ENCODE peak calls at places on chromosome 11, in five cellular contexts. T, K, Y, X and L are unnamed samples.

GRCh38 chr11:35340101-35340500 is 79.3 kb downstream of the SLC1A2 start:
- DNase-seq in T (no peak), K (no peak), Y (no peak), X (no peak), L (no peak)

GRCh38 chr11:105229257-105229656 is 89.7 kb upstream of the CARD18 start:
- DNase-seq in T (no peak), K (peak), Y (no peak), X (no peak), L (no peak)

GRCh38 chr11:16338397-16338796 is 17.9 kb downstream of the SOX6 start:
- DNase-seq in T (no peak), K (peak), Y (no peak), X (no peak), L (no peak)

GRCh38 chr11:121929581-121929980 is 186.4 kb downstream of the BLID start:
- DNase-seq in T (peak), K (peak), Y (no peak), X (no peak), L (peak)

GRCh38 chr11:74322667-74323066 is 11.2 kb upstream of the P4HA3 start:
- DNase-seq in T (no peak), K (peak), Y (no peak), X (no peak), L (peak)

GRCh38 chr11:103807806-103808205 is 228.6 kb upstream of the DDI1 start:
- DNase-seq in T (no peak), K (peak), Y (no peak), X (no peak), L (no peak)

GRCh38 chr11:106276859-106277436 is 199.5 kb downstream of the AASDHPPT start:
- DNase-seq in T (no peak), K (peak), Y (no peak), X (no peak), L (no peak)

GRCh38 chr11:65183201-65183891 is 1.6 kb downstream of the CAPN1 start:
- DNase-seq in T (peak), K (no peak), Y (no peak), X (peak), L (no peak)

GRCh38 chr11:95451682-95452081 is 220.7 kb upstream of the SESN3 start:
- DNase-seq in T (no peak), K (peak), Y (no peak), X (no peak), L (no peak)

GRCh38 chr11:2510626-2511402 is 66.0 kb downstream of the KCNQ1 start:
- DNase-seq in T (peak), K (no peak), Y (peak), X (no peak), L (no peak)

GRCh38 chr11:44309483-44310197 is at the start of gene ALX4:
- DNase-seq in T (no peak), K (no peak), Y (no peak), X (no peak), L (peak)

DNA sequence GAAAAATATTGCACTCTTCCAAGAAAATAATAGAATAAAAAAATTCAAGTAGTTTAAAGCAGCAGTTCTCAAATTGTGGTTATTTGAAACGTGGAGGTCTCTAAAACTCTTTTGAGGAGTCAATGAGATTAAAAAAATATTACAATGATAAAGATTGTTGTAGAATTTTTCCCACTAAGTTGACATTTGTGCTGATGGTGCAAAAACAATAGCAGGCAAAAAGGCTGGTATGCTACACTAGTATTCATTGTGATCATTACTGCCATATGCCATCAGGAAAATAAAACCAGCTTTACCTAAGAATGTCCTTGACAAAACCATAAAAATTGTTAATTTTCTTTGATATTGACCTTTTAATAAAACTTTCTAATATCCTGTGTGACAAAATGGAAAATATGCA is 505.2 kb upstream of the ANO5 start:
- DNase-seq in T (no peak), K (no peak), Y (no peak), X (no peak), L (no peak)
- TF ChIP-seq POLR2A in T (no peak), K (no peak), Y (no peak), X (no peak), L (no peak)

GRCh38 chr11:117180661-117181585 is 2.4 kb downstream of the SIDT2 start:
- DNase-seq in T (peak), K (peak), Y (peak), X (peak), L (peak)
- TF ChIP-seq POLR2A in T (no peak), K (no peak), Y (no peak), X (no peak), L (no peak)

DNA sequence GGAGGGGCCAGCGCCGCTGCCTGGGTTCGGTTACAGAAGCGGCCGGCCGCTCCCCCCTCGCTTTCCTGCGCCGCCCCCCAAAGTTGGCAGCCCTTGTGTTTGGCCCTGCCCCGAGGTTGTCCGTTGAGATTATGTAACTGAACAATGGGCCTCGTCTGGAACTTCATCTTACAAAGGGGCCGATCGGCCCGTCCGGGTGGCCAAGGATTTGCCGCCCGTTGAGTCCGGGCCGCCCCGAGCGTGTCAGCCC is 1.0 kb downstream of the WEE1 start:
- DNase-seq in T (no peak), K (no peak), Y (peak), X (peak), L (peak)
- TF ChIP-seq POLR2A in T (peak), K (no peak), Y (no peak), X (no peak), L (no peak)

DNA sequence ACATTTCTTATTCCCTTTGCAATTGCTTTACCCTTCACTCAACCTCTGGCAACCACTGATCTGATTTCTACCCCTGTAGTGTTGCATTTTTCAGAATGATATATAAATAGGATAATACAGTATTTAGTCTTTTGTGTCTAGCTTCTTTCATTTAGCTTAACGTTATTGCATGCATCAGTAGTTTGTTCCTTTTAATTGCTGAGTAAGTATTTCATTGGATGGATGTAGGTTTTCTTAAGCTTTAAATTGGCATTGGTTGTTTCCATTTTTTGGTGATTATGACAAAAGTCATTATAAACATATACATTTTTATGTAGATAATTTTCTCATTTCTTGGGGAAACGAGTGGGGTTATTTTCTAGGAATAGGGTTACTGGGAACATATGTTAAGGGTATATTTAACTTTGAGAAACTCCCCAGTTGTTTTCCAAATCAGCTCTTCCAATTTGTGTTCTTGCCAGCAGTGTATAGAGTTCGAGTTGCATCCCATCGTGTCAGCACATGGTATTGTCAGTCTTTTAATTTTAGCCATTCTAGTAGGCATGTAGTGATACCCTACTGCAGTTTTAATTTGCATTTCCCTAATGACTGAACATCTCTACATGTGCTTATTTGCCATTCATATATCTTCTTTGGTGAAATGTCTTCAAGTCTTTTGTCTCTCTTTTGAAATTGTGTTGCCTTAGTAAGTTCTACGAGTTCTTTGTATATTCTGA is 60.3 kb downstream of the DDX10 start:
- DNase-seq in T (no peak), K (no peak), Y (no peak), X (no peak), L (no peak)
- TF ChIP-seq POLR2A in T (no peak), K (no peak), Y (no peak), X (no peak), L (no peak)

GRCh38 chr11:60838132-60838531 is 3.8 kb upstream of the CCDC86 start:
- DNase-seq in T (no peak), K (peak), Y (no peak), X (no peak), L (no peak)
- TF ChIP-seq POLR2A in T (no peak), K (no peak), Y (no peak), X (no peak), L (no peak)

GRCh38 chr11:1351278-1351937 is 38.3 kb upstream of the BRSK2 start:
- DNase-seq in T (no peak), K (no peak), Y (no peak), X (no peak), L (no peak)
- TF ChIP-seq POLR2A in T (no peak), K (no peak), Y (no peak), X (no peak), L (no peak)